ENCODE peak calls at places on chromosomes 13 and 19, in ten cellular contexts. O, F, Z, L, S, T, A, V, D and Q are unnamed samples.

GRCh38 chr19:55257461-55258411 is 1.1 kb downstream of the PPP6R1 start:
- DNase-seq in Z (no peak), T (peak), V (no peak), O (peak), A (no peak), S (no peak), D (no peak), L (no peak), F (no peak), Q (no peak)

GRCh38 chr13:31427151-31427867 is 227.5 kb downstream of the B3GLCT start:
- DNase-seq in Z (no peak), O (no peak), D (no peak), A (no peak), V (no peak), S (no peak), F (no peak), T (no peak), L (no peak), Q (no peak)

GRCh38 chr13:20387441-20387971 is 138.2 kb downstream of the CRYL1 start:
- DNase-seq in O (peak), F (no peak), V (no peak), Z (no peak), T (no peak), L (no peak), D (no peak), A (no peak), S (no peak), Q (no peak)

GRCh38 chr19:47112166-47112663 is 1.4 kb downstream of the ZC3H4 start:
- DNase-seq in O (peak), T (peak), S (peak), F (peak), V (peak), Z (no peak), D (peak), L (peak), A (peak), Q (peak)

GRCh38 chr13:22107549-22107948 is 436.7 kb downstream of the FGF9 start:
- DNase-seq in T (no peak), D (no peak), Z (no peak), V (no peak), A (no peak), F (no peak), O (no peak), S (no peak), L (no peak), Q (no peak)

GRCh38 chr19:39908803-39909202 is 25.6 kb downstream of the FCGBP start:
- DNase-seq in O (no peak), S (no peak), L (no peak), A (no peak), F (no peak), D (no peak), Z (no peak), V (no peak), T (no peak), Q (no peak)

GRCh38 chr13:50198508-50198907 is 183.3 kb downstream of the KCNRG start:
- DNase-seq in S (no peak), T (no peak), D (no peak), V (no peak), O (peak), F (no peak), L (no peak), Z (no peak), A (no peak), Q (no peak)

GRCh38 chr13:105202384-105202783 is 1333.1 kb downstream of the EFNB2 start:
- DNase-seq in V (no peak), T (peak), F (no peak), A (no peak), D (peak), S (no peak), L (no peak), O (peak), Z (no peak), Q (no peak)

GRCh38 chr13:67855837-67856238 is 625.7 kb upstream of the PCDH9 start:
- DNase-seq in L (no peak), S (no peak), T (no peak), F (no peak), A (no peak), D (no peak), Z (no peak), V (no peak), O (no peak), Q (no peak)

GRCh38 chr19:16088351-16088984 is 12.2 kb downstream of the TPM4 start:
- DNase-seq in S (no peak), O (no peak), V (no peak), F (no peak), Z (no peak), T (no peak), L (no peak), D (no peak), A (no peak), Q (no peak)

GRCh38 chr13:20394506-20394905 is 131.2 kb downstream of the CRYL1 start:
- DNase-seq in T (peak), O (no peak), S (no peak), D (no peak), A (no peak), F (no peak), L (no peak), Z (no peak), V (no peak), Q (no peak)

GRCh38 chr19:18123819-18124218 is 26.2 kb downstream of the MAST3 start:
- DNase-seq in F (no peak), D (no peak), V (no peak), O (no peak), Z (no peak), A (no peak), T (no peak), L (no peak), S (no peak), Q (no peak)

GRCh38 chr13:36038785-36039415 is 92.3 kb downstream of the DCLK1 start:
- DNase-seq in V (no peak), A (no peak), O (peak), Z (no peak), D (peak), F (no peak), T (no peak), L (no peak), S (no peak), Q (no peak)

GRCh38 chr19:2550431-2551171 is 74.7 kb downstream of the GADD45B start:
- DNase-seq in Z (no peak), F (peak), D (peak), S (no peak), V (no peak), T (peak), L (no peak), O (no peak), A (no peak), Q (no peak)

GRCh38 chr13:111283991-111284390 is 36.5 kb upstream of the TEX29 start:
- DNase-seq in A (no peak), D (no peak), L (no peak), T (no peak), S (no peak), F (no peak), V (no peak), Z (no peak), O (no peak), Q (no peak)

GRCh38 chr19:54418030-54418929 is 3.0 kb downstream of the TTYH1 start:
- DNase-seq in L (no peak), T (peak), V (no peak), O (no peak), Z (no peak), A (no peak), F (no peak), S (no peak), D (peak), Q (no peak)

GRCh38 chr13:49410006-49410405 is 33.9 kb downstream of the CAB39L start:
- DNase-seq in V (no peak), A (no peak), Z (no peak), T (no peak), D (no peak), O (no peak), F (no peak), S (no peak), L (no peak), Q (no peak)

GRCh38 chr19:45011959-45012358 is 10.7 kb downstream of the RELB start:
- DNase-seq in V (no peak), L (no peak), Z (no peak), T (peak), O (no peak), S (no peak), F (no peak), D (no peak), A (no peak), Q (no peak)

GRCh38 chr19:36215276-36216171 is 618 bp downstream of the ZNF146 start:
- DNase-seq in S (no peak), Z (no peak), D (no peak), O (peak), A (no peak), T (peak), L (no peak), V (no peak), F (no peak), Q (no peak)

GRCh38 chr13:53068841-53069520 is 40.4 kb downstream of the OLFM4 start:
- DNase-seq in A (no peak), Z (no peak), L (no peak), S (no peak), O (no peak), V (no peak), T (peak), F (no peak), D (peak), Q (no peak)

GRCh38 chr19:41426952-41427646 is at the start of gene B3GNT8:
- DNase-seq in D (no peak), T (peak), A (no peak), F (peak), V (no peak), O (peak), S (peak), L (no peak), Z (no peak), Q (no peak)

GRCh38 chr13:26485288-26485687 is 72.2 kb upstream of the WASF3 start:
- DNase-seq in L (no peak), O (no peak), Z (no peak), F (no peak), S (no peak), T (no peak), A (no peak), V (no peak), D (no peak), Q (no peak)

GRCh38 chr19:52691737-52692136 is 43.1 kb downstream of the ZNF611 start:
- DNase-seq in D (no peak), O (no peak), S (no peak), F (no peak), V (no peak), L (no peak), A (no peak), T (no peak), Z (no peak), Q (no peak)

GRCh38 chr13:106291006-106291405 is 244.5 kb downstream of the EFNB2 start:
- DNase-seq in T (no peak), D (no peak), V (no peak), A (no peak), L (no peak), F (no peak), Z (no peak), S (no peak), O (no peak), Q (no peak)